ENCODE peak calls at places on chromosomes 12 and 14, in seven cellular contexts. One of them, this sample, is unnamed.

GRCh38 chr14:104432611-104433231 is 146.8 kb upstream of the C14orf180 start:
- DNase-seq in thoracic aorta: no peak
- DNase-seq in suprapubic skin: peak; percentile 51
- DNase-seq in RWPE1: no peak
- DNase-seq in GM13977: no peak
- DNase-seq in HFFc6: no peak
- DNase-seq in astrocyte of the cerebellum: no peak
- DNase-seq in this sample: no peak

GRCh38 chr14:100824156-100824555 is 1.8 kb upstream of the MEG3 start:
- DNase-seq in thoracic aorta: no peak
- DNase-seq in suprapubic skin: no peak
- DNase-seq in RWPE1: no peak
- DNase-seq in GM13977: peak; percentile 44
- DNase-seq in HFFc6: no peak
- DNase-seq in astrocyte of the cerebellum: no peak
- DNase-seq in this sample: no peak

GRCh38 chr12:1916396-1917171 is 1.9 kb downstream of the CACNA2D4 start:
- DNase-seq in thoracic aorta: no peak
- DNase-seq in suprapubic skin: no peak
- DNase-seq in RWPE1: no peak
- DNase-seq in GM13977: peak; percentile 26
- DNase-seq in HFFc6: no peak
- DNase-seq in astrocyte of the cerebellum: no peak
- DNase-seq in this sample: no peak

GRCh38 chr14:76574416-76574815 is 186.9 kb upstream of the VASH1 start:
- DNase-seq in thoracic aorta: no peak
- DNase-seq in suprapubic skin: no peak
- DNase-seq in RWPE1: no peak
- DNase-seq in GM13977: no peak
- DNase-seq in HFFc6: no peak
- DNase-seq in astrocyte of the cerebellum: no peak
- DNase-seq in this sample: no peak

GRCh38 chr12:123132951-123133619 is 17.8 kb downstream of the PITPNM2 start:
- DNase-seq in thoracic aorta: no peak
- DNase-seq in suprapubic skin: no peak
- DNase-seq in RWPE1: no peak
- DNase-seq in GM13977: no peak
- DNase-seq in HFFc6: no peak
- DNase-seq in astrocyte of the cerebellum: no peak
- DNase-seq in this sample: no peak

GRCh38 chr14:93369393-93370266 is 22.6 kb downstream of the COX8C start:
- DNase-seq in thoracic aorta: no peak
- DNase-seq in suprapubic skin: no peak
- DNase-seq in RWPE1: no peak
- DNase-seq in GM13977: peak; percentile 27
- DNase-seq in HFFc6: no peak
- DNase-seq in astrocyte of the cerebellum: no peak
- DNase-seq in this sample: no peak

GRCh38 chr14:63603749-63604277 is 37.9 kb downstream of the WDR89 start:
- DNase-seq in thoracic aorta: no peak
- DNase-seq in suprapubic skin: no peak
- DNase-seq in RWPE1: no peak
- DNase-seq in GM13977: no peak
- DNase-seq in HFFc6: no peak
- DNase-seq in astrocyte of the cerebellum: no peak
- DNase-seq in this sample: no peak

GRCh38 chr12:84502907-84503787 is 409.5 kb downstream of the SLC6A15 start:
- DNase-seq in thoracic aorta: no peak
- DNase-seq in suprapubic skin: no peak
- DNase-seq in RWPE1: peak; percentile 27
- DNase-seq in GM13977: peak; percentile 16
- DNase-seq in HFFc6: peak; percentile 60
- DNase-seq in astrocyte of the cerebellum: peak; percentile 47
- DNase-seq in this sample: peak; percentile 76

GRCh38 chr14:36820111-36820709 is 158.6 kb downstream of the PAX9 start:
- DNase-seq in thoracic aorta: no peak
- DNase-seq in suprapubic skin: no peak
- DNase-seq in RWPE1: peak; percentile 21
- DNase-seq in GM13977: no peak
- DNase-seq in HFFc6: no peak
- DNase-seq in astrocyte of the cerebellum: no peak
- DNase-seq in this sample: peak; percentile 9

GRCh38 chr12:89309452-89309802 is 42.9 kb downstream of the DUSP6 start:
- DNase-seq in thoracic aorta: no peak
- DNase-seq in suprapubic skin: no peak
- DNase-seq in RWPE1: no peak
- DNase-seq in GM13977: no peak
- DNase-seq in HFFc6: no peak
- DNase-seq in astrocyte of the cerebellum: no peak
- DNase-seq in this sample: no peak

GRCh38 chr14:61178226-61179060 is 102.7 kb downstream of the TMEM30B start:
- DNase-seq in thoracic aorta: no peak
- DNase-seq in suprapubic skin: no peak
- DNase-seq in RWPE1: peak; percentile 93
- DNase-seq in GM13977: no peak
- DNase-seq in HFFc6: peak; percentile 93
- DNase-seq in astrocyte of the cerebellum: peak; percentile 95
- DNase-seq in this sample: peak; percentile 95

GRCh38 chr14:59061292-59061691 is 127.2 kb upstream of the DAAM1 start:
- DNase-seq in thoracic aorta: no peak
- DNase-seq in suprapubic skin: no peak
- DNase-seq in RWPE1: no peak
- DNase-seq in GM13977: no peak
- DNase-seq in HFFc6: no peak
- DNase-seq in astrocyte of the cerebellum: no peak
- DNase-seq in this sample: no peak

GRCh38 chr14:59060841-59061240 is 127.6 kb upstream of the DAAM1 start:
- DNase-seq in thoracic aorta: no peak
- DNase-seq in suprapubic skin: no peak
- DNase-seq in RWPE1: no peak
- DNase-seq in GM13977: no peak
- DNase-seq in HFFc6: no peak
- DNase-seq in astrocyte of the cerebellum: peak; percentile 47
- DNase-seq in this sample: no peak

GRCh38 chr14:59055439-59056045 is 132.9 kb upstream of the DAAM1 start:
- DNase-seq in thoracic aorta: no peak
- DNase-seq in suprapubic skin: no peak
- DNase-seq in RWPE1: peak; percentile 67
- DNase-seq in GM13977: peak; percentile 78
- DNase-seq in HFFc6: peak; percentile 63
- DNase-seq in astrocyte of the cerebellum: peak; percentile 54
- DNase-seq in this sample: peak; percentile 28
- TF ChIP-seq CTCF in thoracic aorta: peak; percentile 55
- TF ChIP-seq CTCF in suprapubic skin: peak; percentile 45
- TF ChIP-seq CTCF in RWPE1: peak; percentile 78
- TF ChIP-seq CTCF in GM13977: peak; percentile 65
- TF ChIP-seq CTCF in HFFc6: peak; percentile 85
- TF ChIP-seq CTCF in astrocyte of the cerebellum: peak; percentile 85
- TF ChIP-seq CTCF in this sample: peak; percentile 46

GRCh38 chr14:97298331-97298730 is 501.1 kb downstream of the VRK1 start:
- DNase-seq in thoracic aorta: no peak
- DNase-seq in suprapubic skin: no peak
- DNase-seq in RWPE1: no peak
- DNase-seq in GM13977: no peak
- DNase-seq in HFFc6: no peak
- DNase-seq in astrocyte of the cerebellum: no peak
- DNase-seq in this sample: no peak
- TF ChIP-seq CTCF in thoracic aorta: no peak
- TF ChIP-seq CTCF in suprapubic skin: no peak
- TF ChIP-seq CTCF in RWPE1: no peak
- TF ChIP-seq CTCF in GM13977: no peak
- TF ChIP-seq CTCF in HFFc6: no peak
- TF ChIP-seq CTCF in astrocyte of the cerebellum: no peak
- TF ChIP-seq CTCF in this sample: peak; percentile 16

GRCh38 chr12:129241852-129242251 is 388.6 kb downstream of the GLT1D1 start:
- DNase-seq in thoracic aorta: no peak
- DNase-seq in suprapubic skin: no peak
- DNase-seq in RWPE1: no peak
- DNase-seq in GM13977: no peak
- DNase-seq in HFFc6: no peak
- DNase-seq in astrocyte of the cerebellum: no peak
- DNase-seq in this sample: no peak
- TF ChIP-seq CTCF in thoracic aorta: no peak
- TF ChIP-seq CTCF in suprapubic skin: no peak
- TF ChIP-seq CTCF in RWPE1: no peak
- TF ChIP-seq CTCF in GM13977: no peak
- TF ChIP-seq CTCF in HFFc6: no peak
- TF ChIP-seq CTCF in astrocyte of the cerebellum: no peak
- TF ChIP-seq CTCF in this sample: no peak

DNA sequence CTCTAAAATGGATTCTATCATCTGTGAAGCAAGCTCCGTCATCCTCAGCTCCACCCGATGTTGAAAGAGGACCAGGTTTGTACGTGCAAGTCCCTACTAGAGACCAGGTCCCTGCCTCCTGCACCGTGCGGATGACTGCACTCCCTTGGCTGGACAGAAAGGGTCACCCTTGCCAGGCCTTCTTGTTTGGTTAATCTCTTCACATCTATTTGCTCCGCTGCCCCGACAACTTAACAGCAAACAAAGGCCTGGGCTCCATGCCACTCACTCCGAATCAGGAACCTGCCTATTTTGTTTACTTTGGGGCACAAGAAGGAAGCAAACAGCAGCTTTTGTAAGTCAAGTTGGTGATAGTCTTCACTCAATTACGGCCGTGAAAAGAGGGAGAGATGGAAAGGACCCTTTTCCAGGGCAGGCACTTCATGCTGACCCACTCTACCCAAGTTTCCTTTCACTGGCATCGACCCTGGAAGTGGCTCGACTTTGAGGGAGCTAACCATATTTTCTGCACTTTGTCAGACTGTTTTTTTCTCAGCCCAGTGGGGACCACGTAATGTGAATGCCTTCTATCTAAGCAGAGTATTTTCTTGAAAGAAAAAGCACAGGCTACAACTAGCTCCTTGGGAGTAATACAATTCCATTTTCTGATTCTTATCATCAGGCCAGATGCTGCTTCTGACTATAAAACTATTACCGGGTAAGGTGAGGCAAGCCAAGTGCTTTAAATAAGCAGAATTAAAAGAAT is 202.6 kb downstream of the FOXN3 start:
- DNase-seq in thoracic aorta: peak; percentile 73
- DNase-seq in suprapubic skin: peak; percentile 85
- DNase-seq in RWPE1: peak; percentile 16
- DNase-seq in GM13977: no peak
- DNase-seq in HFFc6: no peak
- DNase-seq in astrocyte of the cerebellum: no peak
- DNase-seq in this sample: no peak
- TF ChIP-seq CTCF in thoracic aorta: no peak
- TF ChIP-seq CTCF in suprapubic skin: no peak
- TF ChIP-seq CTCF in RWPE1: no peak
- TF ChIP-seq CTCF in GM13977: no peak
- TF ChIP-seq CTCF in HFFc6: no peak
- TF ChIP-seq CTCF in astrocyte of the cerebellum: no peak
- TF ChIP-seq CTCF in this sample: no peak

DNA sequence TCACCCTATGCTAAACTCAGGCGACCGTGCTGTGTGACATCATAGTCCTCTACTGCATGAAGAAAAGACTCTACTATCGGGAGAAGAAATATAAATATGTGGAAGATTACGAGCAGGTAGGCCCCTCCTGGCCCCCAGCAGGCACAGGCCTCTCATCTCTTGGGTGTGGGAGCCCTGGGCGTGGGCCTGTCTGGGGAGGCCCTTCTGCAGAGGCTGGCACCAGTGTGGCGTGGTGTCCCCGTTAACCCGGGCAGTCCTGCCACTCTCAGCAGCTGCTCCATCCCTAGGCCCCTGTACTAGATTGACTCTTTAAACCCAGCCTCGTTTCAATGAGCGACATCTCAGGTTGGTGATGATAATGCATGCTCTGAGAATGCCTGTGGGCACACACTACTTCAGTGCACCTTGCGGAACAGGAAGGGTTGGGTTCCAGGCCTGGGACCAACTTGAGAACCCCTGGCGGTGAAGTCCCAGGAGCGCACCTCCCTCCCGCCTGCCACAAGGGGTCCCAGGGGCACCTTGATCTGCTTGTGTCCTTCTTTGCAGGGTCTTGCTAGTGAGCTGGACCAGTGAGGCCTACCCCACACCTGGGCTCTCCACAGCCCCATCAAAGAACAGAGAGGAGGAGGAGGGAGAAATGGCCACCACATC is 23.2 kb downstream of the P2RX4 start:
- DNase-seq in thoracic aorta: no peak
- DNase-seq in suprapubic skin: no peak
- DNase-seq in RWPE1: no peak
- DNase-seq in GM13977: no peak
- DNase-seq in HFFc6: no peak
- DNase-seq in astrocyte of the cerebellum: no peak
- DNase-seq in this sample: no peak
- TF ChIP-seq CTCF in thoracic aorta: no peak
- TF ChIP-seq CTCF in suprapubic skin: no peak
- TF ChIP-seq CTCF in RWPE1: no peak
- TF ChIP-seq CTCF in GM13977: no peak
- TF ChIP-seq CTCF in HFFc6: peak; percentile 31
- TF ChIP-seq CTCF in astrocyte of the cerebellum: no peak
- TF ChIP-seq CTCF in this sample: no peak

DNA sequence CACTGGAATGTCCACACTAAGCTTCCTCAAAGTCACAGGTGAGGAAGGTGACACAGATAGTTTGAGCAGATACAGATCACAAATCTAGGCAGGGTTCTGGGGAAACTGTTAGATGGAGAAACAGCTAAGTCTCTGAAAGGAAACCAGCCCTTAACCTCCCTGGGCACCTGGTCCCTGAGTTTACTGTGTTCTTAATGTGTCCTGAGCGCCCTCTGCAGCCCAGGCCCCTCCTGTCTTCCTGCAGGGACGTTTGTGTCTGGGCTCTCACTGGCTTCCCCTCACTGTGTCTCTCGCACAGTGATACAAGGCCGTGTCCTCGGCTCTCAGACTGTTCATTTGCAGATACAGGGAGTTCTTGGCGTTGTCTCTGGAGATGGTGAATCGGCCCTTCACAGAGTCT is 684.3 kb downstream of the TMEM121 start:
- DNase-seq in thoracic aorta: no peak
- DNase-seq in suprapubic skin: no peak
- DNase-seq in RWPE1: no peak
- DNase-seq in GM13977: peak; percentile 15
- DNase-seq in HFFc6: no peak
- DNase-seq in astrocyte of the cerebellum: no peak
- DNase-seq in this sample: peak; percentile 23
- TF ChIP-seq CTCF in thoracic aorta: no peak
- TF ChIP-seq CTCF in suprapubic skin: no peak
- TF ChIP-seq CTCF in RWPE1: no peak
- TF ChIP-seq CTCF in GM13977: peak; percentile 47
- TF ChIP-seq CTCF in HFFc6: no peak
- TF ChIP-seq CTCF in astrocyte of the cerebellum: no peak
- TF ChIP-seq CTCF in this sample: no peak

This sample was measured in MCF 10A.